ENCODE peak calls at places on chromosomes 4 and X, in seven cellular contexts. F is fibroblast of the aortic adventitia, I is testis, P is HL-60, H is cardiac fibroblast, S is colonic mucosa, E is osteocyte. G is an unnamed sample.

GRCh38 chrX:123525131-123525725 is 207.6 kb downstream of the THOC2 start:
- DNase-seq in P (no peak), H (no peak), E (no peak), S (no peak), I (no peak), F (no peak), G (no peak)

GRCh38 chrX:13748486-13748885 is 13.9 kb downstream of the OFD1 start:
- DNase-seq in S (no peak), H (no peak), E (no peak), P (no peak), F (no peak), I (no peak), G (no peak)

GRCh38 chrX:42973321-42973720 is 195.4 kb upstream of the PPP1R2C start:
- DNase-seq in E (no peak), H (no peak), I (no peak), P (no peak), F (no peak), S (no peak), G (no peak)

GRCh38 chr4:2365054-2365912 is 53.2 kb downstream of the ZFYVE28 start:
- DNase-seq in E (no peak), F (no peak), H (no peak), P (no peak), I (peak; percentile 45), S (no peak), G (no peak)

GRCh38 chrX:68018248-68019203 is 414.8 kb downstream of the OPHN1 start:
- DNase-seq in E (no peak), P (no peak), H (peak; percentile 28), I (peak; percentile 50), S (no peak), F (peak; percentile 28), G (peak; percentile 22)

GRCh38 chrX:110086162-110086915 is 83.4 kb downstream of the TMEM164 start:
- DNase-seq in E (no peak), H (peak; percentile 32), I (no peak), F (peak; percentile 30), S (no peak), P (no peak), G (no peak)

GRCh38 chr4:41143721-41144379 is 70.5 kb downstream of the APBB2 start:
- DNase-seq in H (peak; percentile 58), S (no peak), I (no peak), P (no peak), F (peak; percentile 53), E (no peak), G (no peak)

GRCh38 chr4:5715357-5715756 is 4.4 kb downstream of the EVC start:
- DNase-seq in H (no peak), E (no peak), P (no peak), S (no peak), F (no peak), I (no peak), G (no peak)

GRCh38 chrX:13688772-13689518 is at the start of gene RAB9A:
- DNase-seq in E (peak; percentile 94), P (peak; percentile 57), F (peak; percentile 66), S (peak; percentile 92), I (peak; percentile 86), H (peak; percentile 72), G (peak; percentile 85)

GRCh38 chr4:680565-680930 is 6.2 kb downstream of the MYL5 start:
- DNase-seq in E (no peak), H (no peak), P (no peak), I (no peak), S (no peak), F (no peak), G (no peak)

GRCh38 chr4:114184901-114185300 is 205.5 kb upstream of the ARSJ start:
- DNase-seq in P (no peak), H (no peak), E (no peak), S (no peak), I (no peak), F (no peak), G (no peak)

GRCh38 chr4:80407246-80407645 is 71.7 kb downstream of the CFAP299 start:
- DNase-seq in I (peak; percentile 29), H (peak; percentile 17), E (no peak), F (peak; percentile 95), S (no peak), P (no peak), G (no peak)

GRCh38 chr4:154329268-154329858 is 162.2 kb downstream of the DCHS2 start:
- DNase-seq in S (no peak), H (peak; percentile 42), F (peak; percentile 44), I (no peak), E (no peak), P (no peak), G (no peak)

GRCh38 chrX:11124094-11124493 is 13.0 kb downstream of the HCCS start:
- DNase-seq in P (no peak), H (no peak), E (no peak), F (no peak), S (no peak), I (no peak), G (no peak)

GRCh38 chrX:17373337-17373736 is 1.7 kb upstream of the NHS start:
- DNase-seq in P (no peak), E (no peak), H (no peak), I (no peak), S (no peak), F (no peak), G (no peak)

GRCh38 chr4:47598320-47598719 is 113.2 kb downstream of the ATP10D start:
- DNase-seq in P (no peak), E (no peak), I (no peak), H (peak; percentile 13), S (no peak), F (no peak), G (no peak)
- TF ChIP-seq CTCF in P (no peak), E (no peak), I (no peak), H (no peak), S (no peak), F (no peak), G (no peak)

GRCh38 chrX:46903458-46904242 is 8.6 kb upstream of the JADE3 start:
- DNase-seq in H (peak; percentile 77), F (peak; percentile 66), E (peak; percentile 91), S (peak; percentile 72), I (peak; percentile 84), P (no peak), G (peak; percentile 55)

GRCh38 chrX:46898207-46898606 is 14.0 kb upstream of the JADE3 start:
- DNase-seq in H (no peak), F (no peak), S (no peak), I (no peak), P (no peak), E (no peak), G (no peak)
- TF ChIP-seq CTCF in H (no peak), F (no peak), S (no peak), I (no peak), P (no peak), E (no peak), G (no peak)

DNA sequence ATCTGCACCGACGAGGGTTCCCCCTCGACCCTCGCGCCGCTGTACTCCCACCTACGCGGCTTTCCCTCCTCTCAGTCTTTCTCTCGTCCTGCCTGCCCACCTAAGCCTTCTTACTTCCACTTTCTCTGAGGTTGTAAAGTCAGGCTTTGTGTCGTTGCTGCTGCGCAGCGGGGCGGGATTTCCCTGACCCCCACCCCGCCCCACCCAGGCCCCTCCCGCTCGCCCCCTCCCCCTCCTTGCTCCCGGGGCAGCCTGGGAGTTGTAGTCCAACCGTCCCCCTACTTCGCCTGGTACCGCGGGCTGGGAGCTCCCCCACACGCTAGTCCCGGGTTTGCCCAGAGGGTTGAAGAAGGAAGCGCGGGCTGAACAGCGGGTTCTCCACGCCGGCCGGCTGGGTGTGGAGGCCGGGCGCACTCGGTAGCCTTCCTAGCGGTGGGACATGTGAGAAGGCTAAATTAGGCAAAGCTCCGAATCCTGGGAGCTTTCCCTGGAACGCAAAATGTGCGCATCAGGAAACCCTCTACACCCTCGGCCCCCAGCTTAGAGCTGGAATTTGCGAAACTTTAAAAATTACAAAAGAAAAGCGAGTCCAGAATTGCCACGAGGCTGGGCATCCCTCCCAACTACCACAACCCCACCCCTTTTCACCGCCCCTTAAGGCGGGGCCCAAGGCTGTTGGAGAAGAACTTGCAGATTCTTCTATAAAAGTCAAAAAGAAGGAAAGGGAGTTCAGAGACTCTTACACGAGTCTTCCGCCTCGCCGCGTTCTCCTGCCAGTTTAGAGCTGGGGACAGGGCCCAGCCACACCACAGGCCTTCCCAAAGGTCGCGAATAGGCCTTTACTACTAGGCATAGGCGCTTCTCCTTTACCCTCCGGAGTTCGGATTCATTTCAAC is at the start of gene ATP11C:
- DNase-seq in E (peak; percentile 93), H (peak; percentile 90), P (peak; percentile 66), F (peak; percentile 87), S (peak; percentile 85), I (peak; percentile 82), G (peak; percentile 74)
- TF ChIP-seq CTCF in E (no peak), H (no peak), P (no peak), F (no peak), S (no peak), I (no peak), G (no peak)

GRCh38 chrX:120664081-120664480 is 34.2 kb upstream of the C1GALT1C1 start:
- DNase-seq in E (no peak), F (peak; percentile 39), S (no peak), I (no peak), H (peak; percentile 49), P (no peak), G (no peak)
- TF ChIP-seq CTCF in E (peak; percentile 40), F (peak; percentile 24), S (no peak), I (no peak), H (no peak), P (no peak), G (peak; percentile 25)

GRCh38 chr4:39655866-39656265 is 17.2 kb upstream of the SMIM14 start:
- DNase-seq in E (no peak), S (no peak), H (peak; percentile 22), P (no peak), F (peak; percentile 12), I (peak; percentile 35), G (no peak)

GRCh38 chr4:39657465-39657864 is 18.8 kb upstream of the SMIM14 start:
- DNase-seq in S (no peak), F (no peak), E (no peak), H (no peak), I (no peak), P (no peak), G (no peak)

GRCh38 chr4:39660045-39660444 is 21.4 kb upstream of the SMIM14 start:
- DNase-seq in F (no peak), I (no peak), H (no peak), E (no peak), S (no peak), P (no peak), G (no peak)

GRCh38 chr4:39660757-39661156 is 22.1 kb upstream of the SMIM14 start:
- DNase-seq in S (no peak), F (no peak), I (no peak), E (no peak), P (no peak), H (no peak), G (no peak)

DNA sequence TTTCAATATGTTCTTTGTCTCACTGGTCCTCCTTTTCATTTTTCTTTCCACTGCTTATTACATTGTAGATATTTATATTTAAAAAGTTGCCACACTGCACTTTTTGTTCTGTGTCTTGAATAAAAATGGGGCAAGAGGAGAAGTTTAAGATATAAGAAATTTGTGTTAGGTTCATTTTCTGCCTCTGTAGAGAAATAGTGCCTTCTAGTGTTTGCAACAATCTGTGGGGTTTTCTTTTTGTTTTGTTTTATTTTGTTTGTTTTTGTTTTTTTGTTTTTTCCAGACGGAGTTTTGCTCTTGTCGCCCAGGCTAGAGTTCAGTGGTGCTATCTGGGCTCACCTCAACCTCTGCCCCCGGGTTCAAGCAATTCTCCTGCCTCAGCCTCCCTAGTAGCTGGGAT is 20.1 kb upstream of the SMIM14 start:
- DNase-seq in E (no peak), I (no peak), H (peak; percentile 41), F (peak; percentile 24), P (no peak), S (no peak), G (no peak)
- TF ChIP-seq CTCF in E (peak; percentile 57), I (no peak), H (peak; percentile 42), F (peak; percentile 47), P (no peak), S (peak; percentile 18), G (no peak)

G was measured in endothelial cell.